ENCODE peak calls at places on chromosomes 5 and 9, in seven cellular contexts. D is sigmoid colon; A is LoVo; N is trophoblast cell; F is naive thymus-derived CD8-positive, alpha-beta T cell; Q is NCI-H2081; Y is activated CD4-positive, alpha-beta T cell treated with anti-CD3 and anti-CD28 coated beads for 24 hours. K is an unnamed sample.

GRCh38 chr9:93086445-93087224 is 9.4 kb upstream of the CARD19 start:
- DNase-seq in D (peak), A (no peak), N (no peak), F (no peak), Q (no peak), Y (no peak), K (no peak)

GRCh38 chr5:6535594-6535993 is 86.9 kb downstream of the UBE2QL1 start:
- DNase-seq in D (no peak), A (no peak), N (no peak), F (no peak), Q (no peak), Y (no peak), K (no peak)

GRCh38 chr5:1184481-1184880 is 16.9 kb upstream of the SLC6A19 start:
- DNase-seq in D (no peak), A (no peak), N (no peak), F (no peak), Q (no peak), Y (no peak), K (no peak)

GRCh38 chr9:105967798-105968197 is 273.5 kb downstream of the TMEM38B start:
- DNase-seq in D (no peak), A (no peak), N (no peak), F (no peak), Q (no peak), Y (no peak), K (no peak)

GRCh38 chr5:98403131-98403530 is 370.3 kb upstream of the RGMB start:
- DNase-seq in D (no peak), A (no peak), N (no peak), F (no peak), Q (no peak), Y (no peak), K (no peak)

GRCh38 chr5:177529247-177529901 is 12.6 kb upstream of the DDX41 start:
- DNase-seq in D (peak), A (no peak), N (no peak), F (no peak), Q (no peak), Y (no peak), K (no peak)

GRCh38 chr5:180688326-180689070 is 39.1 kb upstream of the FLT4 start:
- DNase-seq in D (no peak), A (no peak), N (peak), F (no peak), Q (no peak), Y (no peak), K (no peak)

GRCh38 chr5:78648359-78649219 is at the start of gene LHFPL2:
- DNase-seq in D (peak), A (peak), N (peak), F (peak), Q (peak), Y (no peak), K (no peak)

GRCh38 chr5:159155960-159156359 is 53.4 kb downstream of the RNF145 start:
- DNase-seq in D (no peak), A (no peak), N (no peak), F (no peak), Q (no peak), Y (no peak), K (no peak)

GRCh38 chr9:36025751-36026150 is 11.0 kb upstream of the RECK start:
- DNase-seq in D (no peak), A (no peak), N (no peak), F (no peak), Q (no peak), Y (no peak), K (no peak)

GRCh38 chr5:54836959-54837534 is 148.3 kb downstream of the ESM1 start:
- DNase-seq in D (no peak), A (no peak), N (peak), F (no peak), Q (no peak), Y (no peak), K (no peak)

GRCh38 chr9:125843646-125844045 is 96.5 kb downstream of the PBX3 start:
- DNase-seq in D (peak), A (no peak), N (no peak), F (no peak), Q (peak), Y (no peak), K (no peak)

GRCh38 chr9:123544007-123544827 is 188.2 kb downstream of the CRB2 start:
- DNase-seq in D (no peak), A (peak), N (no peak), F (no peak), Q (peak), Y (no peak), K (no peak)

GRCh38 chr9:74804018-74804385 is 83.7 kb downstream of the TRPM6 start:
- DNase-seq in D (no peak), A (peak), N (no peak), F (no peak), Q (no peak), Y (no peak), K (no peak)

GRCh38 chr5:9408964-9409363 is 136.9 kb downstream of the SEMA5A start:
- DNase-seq in D (no peak), A (no peak), N (no peak), F (no peak), Q (no peak), Y (no peak), K (no peak)

GRCh38 chr5:7857918-7858632 is 7.1 kb upstream of the CFAP90 start:
- DNase-seq in D (no peak), A (no peak), N (no peak), F (no peak), Q (no peak), Y (no peak), K (no peak)

GRCh38 chr5:17400724-17401508 is 97.1 kb upstream of the TAF11L2 start:
- DNase-seq in D (no peak), A (no peak), N (no peak), F (no peak), Q (no peak), Y (no peak), K (no peak)

GRCh38 chr5:87877023-87877422 is 391.6 kb downstream of the TMEM161B start:
- DNase-seq in D (no peak), A (no peak), N (no peak), F (no peak), Q (no peak), Y (no peak), K (no peak)